ENCODE peak calls at places on chromosomes 11 and 22, in seven cellular contexts. Z is substantia nigra; D is pons; T is colonic mucosa; E is CD8-positive, alpha-beta T cell; Q is erythroblast; L is stimulated activated naive CD8-positive, alpha-beta T cell treated with anti-CD3 and anti-CD28 coated beads, Interleukin-15, Interleukin-2, amounts not matched to agents 100 U/mL and 50 U/mL, for 24 hours. K is an unnamed sample.

GRCh38 chr22:36548606-36549005 is 19.6 kb upstream of the EIF3D start:
- DNase-seq in Z (no peak), T (no peak), E (no peak), Q (no peak), D (no peak), L (no peak), K (no peak)

GRCh38 chr11:75966546-75967287 is 151.7 kb downstream of the UVRAG start:
- DNase-seq in Q (no peak), Z (no peak), T (no peak), L (no peak), E (no peak), D (no peak), K (no peak)

GRCh38 chr11:46541593-46542371 is 52.0 kb downstream of the AMBRA1 start:
- DNase-seq in Z (peak; percentile 28), D (no peak), Q (peak; percentile 67), E (no peak), T (peak; percentile 91), L (no peak), K (no peak)

GRCh38 chr11:133078591-133079179 is 453.6 kb downstream of the OPCML start:
- DNase-seq in Q (peak; percentile 53), Z (peak; percentile 19), E (no peak), D (peak; percentile 44), L (peak; percentile 37), T (no peak), K (peak; percentile 4)

GRCh38 chr11:68542617-68543016 is 82.1 kb downstream of the PPP6R3 start:
- DNase-seq in D (no peak), Q (no peak), Z (no peak), L (no peak), E (no peak), T (no peak), K (peak; percentile 76)

GRCh38 chr11:8192016-8192895 is 23.4 kb upstream of the RIC3 start:
- DNase-seq in D (peak; percentile 85), T (peak; percentile 63), L (peak; percentile 57), Z (peak; percentile 65), Q (peak; percentile 75), E (no peak), K (peak; percentile 27)

GRCh38 chr11:75384438-75385080 is 14.8 kb upstream of the RPS3 start:
- DNase-seq in T (peak; percentile 89), Q (peak; percentile 75), Z (peak; percentile 59), E (peak; percentile 76), D (peak; percentile 74), L (peak; percentile 85), K (no peak)

GRCh38 chr11:94574193-94574961 is 7.2 kb downstream of the PIWIL4 start:
- DNase-seq in L (no peak), D (no peak), E (no peak), Z (no peak), T (no peak), Q (no peak), K (peak; percentile 80)

GRCh38 chr22:40206561-40206960 is 28.8 kb downstream of the TNRC6B start:
- DNase-seq in L (no peak), Z (no peak), T (no peak), Q (no peak), D (no peak), E (no peak), K (no peak)

GRCh38 chr22:46366801-46367706 is 31.5 kb downstream of the TRMU start:
- DNase-seq in Q (no peak), Z (no peak), E (peak; percentile 38), L (no peak), T (no peak), D (no peak), K (no peak)

GRCh38 chr11:124863137-124863825 is 2.0 kb upstream of the ROBO3 start:
- DNase-seq in Z (peak; percentile 18), Q (no peak), E (no peak), T (no peak), L (no peak), D (no peak), K (no peak)

GRCh38 chr22:30566125-30566524 is 8.3 kb downstream of the GAL3ST1 start:
- DNase-seq in E (no peak), L (no peak), Z (no peak), T (peak; percentile 61), D (no peak), Q (no peak), K (no peak)

GRCh38 chr11:61429346-61429690 is 457 bp downstream of the CPSF7 start:
- DNase-seq in Z (peak; percentile 60), E (peak; percentile 79), D (no peak), L (peak; percentile 82), Q (peak; percentile 87), T (peak; percentile 63), K (no peak)

GRCh38 chr11:120646206-120646605 is 134.7 kb downstream of the GRIK4 start:
- DNase-seq in L (no peak), T (no peak), Q (no peak), E (no peak), Z (no peak), D (no peak), K (no peak)

GRCh38 chr11:34438529-34439507 is at the start of gene CAT:
- DNase-seq in E (peak; percentile 97), D (peak; percentile 97), T (peak; percentile 99), Z (peak; percentile 91), Q (peak; percentile 100), L (peak; percentile 98), K (peak; percentile 91)

GRCh38 chr11:45400594-45400993 is 114.5 kb upstream of the SYT13 start:
- DNase-seq in L (no peak), Q (no peak), E (no peak), T (no peak), Z (no peak), D (no peak), K (peak; percentile 62)

GRCh38 chr11:23956586-23956985 is 540.3 kb upstream of the LUZP2 start:
- DNase-seq in Z (no peak), L (no peak), Q (no peak), T (no peak), D (no peak), E (no peak), K (no peak)

GRCh38 chr11:45517171-45517770 is 148.2 kb downstream of the CHST1 start:
- DNase-seq in E (no peak), T (no peak), D (no peak), L (no peak), Q (no peak), Z (no peak), K (no peak)